ENCODE peak calls at places on chromosomes 1 and 21, in six cellular contexts. Q, P, A, H, V and F are unnamed samples. For H3K27me3, the result is how much of the 10 kb centered on the place peaks cover.

GRCh38 chr1:75673399-75673798 is 51.1 kb upstream of the ACADM start:
- DNase-seq in A (no peak), H (no peak), P (no peak), V (no peak), Q (no peak), F (no peak)

GRCh38 chr1:83015163-83015562 is 983.8 kb downstream of the TTLL7 start:
- DNase-seq in Q (no peak), H (no peak), V (no peak), A (no peak), P (no peak), F (no peak)

GRCh38 chr1:177858222-177858894 is 111.5 kb downstream of the SEC16B start:
- DNase-seq in V (peak), Q (no peak), H (no peak), A (no peak), P (no peak), F (no peak)

GRCh38 chr1:192104852-192105251 is 53.4 kb upstream of the RGS18 start:
- DNase-seq in Q (no peak), P (peak), H (no peak), V (peak), A (no peak), F (peak)

GRCh38 chr1:29218223-29218622 is 12.5 kb downstream of the MECR start:
- DNase-seq in Q (no peak), P (no peak), H (no peak), A (no peak), V (no peak), F (no peak)

GRCh38 chr1:201170533-201171062 is 16.3 kb upstream of the TMEM9 start:
- DNase-seq in V (peak), P (peak), H (peak), A (peak), Q (peak), F (peak)

GRCh38 chr1:43021547-43022474 is 63.1 kb upstream of the SLC2A1 start:
- DNase-seq in A (no peak), H (no peak), Q (no peak), P (peak), V (no peak), F (no peak)

GRCh38 chr1:156115514-156116374 is 1.2 kb downstream of the LMNA start:
- DNase-seq in P (peak), A (no peak), H (peak), V (no peak), Q (peak), F (no peak)

GRCh38 chr1:43205671-43206070 is 33.5 kb downstream of the CFAP57 start:
- DNase-seq in H (no peak), A (no peak), P (no peak), V (peak), Q (no peak), F (no peak)

GRCh38 chr21:40215941-40216340 is 348.7 kb downstream of the PCP4 start:
- DNase-seq in H (no peak), P (peak), Q (no peak), V (no peak), A (no peak), F (no peak)

GRCh38 chr1:62131093-62131725 is 63.4 kb upstream of the L1TD1 start:
- DNase-seq in P (peak), Q (no peak), V (peak), H (peak), A (peak), F (no peak)

GRCh38 chr1:219347843-219348475 is 174.3 kb downstream of the LYPLAL1 start:
- DNase-seq in Q (peak), V (no peak), H (peak), P (no peak), A (no peak), F (no peak)

GRCh38 chr1:21906173-21907078 is 30.7 kb downstream of the HSPG2 start:
- DNase-seq in V (no peak), Q (peak), A (no peak), H (no peak), P (peak), F (no peak)

GRCh38 chr1:208036177-208036808 is 125.4 kb upstream of the CD34 start:
- DNase-seq in Q (no peak), A (no peak), V (no peak), P (peak), H (no peak), F (no peak)

GRCh38 chr1:208587110-208587509 is 342.9 kb upstream of the PLXNA2 start:
- DNase-seq in V (no peak), A (no peak), H (no peak), Q (no peak), P (no peak), F (no peak)

GRCh38 chr1:228827026-228827425 is 91.7 kb downstream of the RHOU start:
- DNase-seq in P (no peak), V (no peak), A (no peak), Q (no peak), H (no peak), F (no peak)

GRCh38 chr1:109721046-109721445 is 9.0 kb downstream of the GSTM5 start:
- DNase-seq in V (no peak), H (no peak), A (no peak), Q (no peak), P (no peak), F (no peak)

GRCh38 chr1:62917805-62918204 is 133.9 kb downstream of the ATG4C start:
- DNase-seq in V (no peak), P (no peak), H (no peak), A (no peak), Q (no peak), F (no peak)

GRCh38 chr1:225918280-225918679 is 5.8 kb downstream of the PYCR2 start:
- DNase-seq in H (no peak), Q (no peak), A (no peak), V (no peak), P (no peak), F (no peak)

GRCh38 chr1:225923381-225923691 is 714 bp downstream of the PYCR2 start:
- DNase-seq in H (no peak), P (no peak), Q (no peak), V (no peak), A (no peak), F (no peak)

GRCh38 chr1:225923692-225924555 is at the start of gene PYCR2:
- DNase-seq in P (peak), A (peak), H (peak), V (peak), Q (peak), F (peak)

GRCh38 chr1:225919906-225920305 is 4.1 kb downstream of the PYCR2 start:
- DNase-seq in A (peak), Q (peak), H (peak), P (peak), V (peak), F (peak)

DNA sequence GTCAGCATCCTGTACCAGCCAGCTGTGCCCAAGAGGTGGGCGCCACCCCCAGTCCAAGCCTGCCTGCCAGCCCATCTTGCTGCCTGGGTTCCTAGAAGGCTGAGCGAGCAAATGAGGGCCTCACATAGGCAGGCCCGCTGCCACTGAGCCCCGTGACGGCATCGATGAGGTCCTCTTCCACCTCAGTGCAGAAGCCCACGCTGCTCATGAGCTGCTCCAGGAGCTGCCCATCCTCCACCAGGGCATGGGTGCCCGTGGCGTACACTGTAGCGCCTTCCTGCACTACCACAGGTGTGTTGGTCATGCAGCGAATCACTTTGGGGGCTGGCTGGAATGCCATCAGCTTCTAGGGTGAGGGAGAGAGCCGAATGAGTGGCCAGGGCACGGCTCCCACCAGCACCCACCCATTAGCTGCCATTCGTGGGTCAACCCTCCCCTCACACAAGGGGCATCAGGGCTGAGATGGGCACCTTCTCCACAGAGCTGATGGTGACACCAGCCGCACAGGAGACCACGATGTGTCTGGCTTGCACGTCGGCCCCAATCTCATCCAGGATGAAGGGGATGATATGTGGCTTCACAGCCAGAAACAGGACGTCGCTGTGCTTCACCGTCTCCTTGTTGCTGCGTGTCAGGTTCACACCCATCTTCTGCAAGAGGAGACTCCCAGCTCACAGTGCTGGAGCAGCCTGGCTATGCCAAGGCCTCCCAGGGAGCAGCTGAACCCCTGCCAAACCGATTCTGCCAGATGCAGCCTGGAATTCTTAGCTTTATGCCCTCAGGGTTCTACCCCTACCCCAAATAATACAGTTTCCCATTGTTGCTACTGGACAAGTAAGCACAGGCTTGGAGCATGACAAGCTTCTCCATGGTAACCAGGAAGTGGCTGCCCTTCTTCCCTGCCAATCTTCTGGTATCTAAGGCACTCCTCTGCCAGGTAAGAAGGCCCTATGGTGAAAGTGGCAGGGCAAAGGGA is 2.0 kb downstream of the PYCR2 start:
- DNase-seq in A (no peak), Q (no peak), H (peak), P (peak), V (no peak), F (no peak)
- H3K4me3 ChIP-seq in A (no peak), Q (no peak), H (no peak), P (no peak), V (no peak), F (no peak)

DNA sequence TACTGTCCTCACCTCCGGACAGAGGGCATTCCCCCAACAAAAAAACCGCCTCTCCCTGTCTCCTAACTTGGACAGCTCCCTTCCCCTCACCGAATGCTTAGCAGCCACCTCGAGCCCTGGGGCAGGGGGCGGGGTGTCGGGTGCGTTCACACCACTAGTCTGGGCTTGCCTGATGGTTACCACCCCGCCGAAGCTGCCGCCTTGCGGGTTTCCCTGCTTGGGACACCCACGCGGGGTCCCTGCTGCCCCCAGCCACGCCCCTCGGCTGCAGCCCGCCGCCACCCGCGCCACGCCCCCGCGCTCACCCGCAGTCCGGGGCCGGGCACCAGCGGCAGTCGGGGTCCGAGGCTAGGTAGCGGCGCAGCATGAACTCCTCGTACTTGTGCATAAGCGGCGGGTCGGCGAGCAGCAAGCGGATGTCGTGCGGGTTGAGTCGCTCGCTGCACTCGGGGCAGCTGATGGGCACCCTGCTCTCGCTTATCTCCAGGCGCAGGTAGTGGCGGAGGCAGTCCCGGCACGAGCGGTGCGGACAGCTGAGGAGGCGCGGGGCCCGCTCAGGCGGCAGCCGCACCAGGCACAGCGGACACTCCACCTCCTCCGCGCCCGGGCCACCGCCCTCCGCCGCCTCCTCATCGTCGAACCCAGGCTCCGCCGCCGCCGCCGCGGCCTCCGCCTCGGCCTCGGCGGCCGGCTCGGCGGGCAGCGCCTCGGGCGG is 706 bp downstream of the RNF19B start:
- DNase-seq in H (peak), P (peak), Q (peak), A (no peak), V (peak), F (no peak)
- TF ChIP-seq CTCF in H (no peak), P (no peak), Q (no peak), A (no peak), V (no peak), F (no peak)

DNA sequence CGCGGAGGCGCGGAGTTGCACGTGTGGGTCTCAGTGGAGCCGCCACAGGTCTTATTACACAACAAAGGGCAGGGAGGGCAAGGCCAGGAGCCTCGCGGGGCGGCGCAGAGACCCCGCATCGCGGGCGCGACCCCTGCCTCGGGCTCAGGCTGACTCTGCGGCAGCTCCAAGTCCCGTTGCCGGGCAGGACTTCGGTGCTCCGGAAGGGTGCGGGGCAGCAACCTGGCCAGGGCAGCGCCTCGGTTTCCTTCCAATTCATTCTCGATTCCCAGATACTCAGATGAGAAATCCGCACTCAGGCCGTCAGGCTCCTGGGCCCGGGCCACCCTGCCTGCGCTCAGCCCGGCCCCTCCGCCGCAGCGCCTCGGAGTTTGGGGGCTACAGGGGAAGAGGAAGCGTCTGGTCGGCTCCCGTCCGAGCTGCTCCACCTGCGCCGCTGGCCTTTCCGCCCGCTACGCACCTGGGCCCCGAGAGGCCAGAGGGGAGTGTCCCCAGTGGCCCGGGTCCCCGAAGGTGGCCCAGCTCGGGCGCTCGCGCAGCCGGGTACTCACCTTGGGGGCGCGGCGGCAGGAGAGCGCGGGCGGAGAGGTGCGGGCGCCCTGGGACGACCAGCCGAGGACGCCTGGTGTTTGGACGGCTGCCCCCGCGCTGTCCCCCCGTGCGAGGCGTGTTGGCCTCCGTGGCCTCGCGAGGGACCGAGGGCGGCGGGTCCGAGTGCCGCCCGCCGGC is 1.2 kb upstream of the PRDM16 start:
- DNase-seq in P (no peak), V (no peak), A (no peak), H (no peak), Q (peak), F (no peak)
- H3K27me3 ChIP-seq in P (under half), V (under half), A (half or more), H (under half), Q (half or more), F (half or more)

GRCh38 chr21:19343711-19344110 is 940.1 kb upstream of the TMPRSS15 start:
- DNase-seq in Q (no peak), H (no peak), P (no peak), V (no peak), A (no peak), F (no peak)

GRCh38 chr21:19340954-19341353 is 937.4 kb upstream of the TMPRSS15 start:
- DNase-seq in V (no peak), Q (no peak), A (no peak), H (no peak), P (no peak), F (no peak)

DNA sequence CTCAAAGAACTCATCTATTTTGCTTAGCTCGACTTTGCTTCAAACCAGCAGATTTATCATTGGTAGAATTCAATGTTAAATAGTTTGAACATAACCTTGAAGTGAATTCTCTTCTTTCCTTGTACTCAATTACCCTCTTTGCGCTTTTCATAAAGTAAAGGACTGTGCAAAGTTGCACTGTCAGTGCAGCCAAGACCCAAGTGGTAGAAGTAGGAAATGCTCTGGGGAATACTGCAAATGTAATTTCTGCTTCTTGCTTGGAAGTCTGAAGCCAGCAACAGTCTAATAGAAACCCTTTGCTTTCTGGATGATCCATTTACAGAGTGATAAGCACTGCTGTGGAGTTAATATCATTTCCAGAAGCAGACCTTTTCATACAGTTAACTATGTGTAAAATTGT is 936.7 kb upstream of the TMPRSS15 start:
- DNase-seq in P (no peak), A (no peak), V (no peak), H (no peak), Q (no peak), F (no peak)
- H3K4me3 ChIP-seq in P (no peak), A (no peak), V (no peak), H (no peak), Q (no peak), F (no peak)

GRCh38 chr1:5232537-5232936 is 578.1 kb downstream of the AJAP1 start:
- DNase-seq in V (no peak), A (no peak), P (no peak), Q (no peak), H (no peak), F (no peak)
- TF ChIP-seq CTCF in V (no peak), A (no peak), P (no peak), Q (no peak), H (no peak), F (no peak)

DNA sequence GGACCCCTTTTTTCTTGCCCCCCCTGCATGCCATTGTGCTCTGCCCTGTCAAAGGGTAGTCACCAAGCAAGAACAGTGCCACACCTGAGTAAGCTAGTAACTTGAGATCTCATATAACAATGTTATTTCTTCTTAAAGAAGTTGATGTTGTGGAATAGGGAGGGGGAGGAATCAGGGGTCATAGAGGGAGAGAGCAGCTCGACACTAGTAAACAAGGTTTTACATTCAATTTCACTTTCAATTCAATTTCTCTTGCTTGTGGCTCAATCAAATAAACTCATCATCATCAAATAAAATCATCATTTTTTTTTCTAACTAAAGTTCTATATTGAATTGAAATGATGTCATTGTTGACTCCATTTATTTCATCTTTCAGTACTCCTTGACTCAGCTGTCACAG is 106.4 kb downstream of the CRB1 start:
- DNase-seq in P (no peak), A (no peak), Q (no peak), H (no peak), V (no peak), F (no peak)
- H3K27me3 ChIP-seq in P (under half), A (under half), Q (under half), H (under half), V (under half), F (under half)

DNA sequence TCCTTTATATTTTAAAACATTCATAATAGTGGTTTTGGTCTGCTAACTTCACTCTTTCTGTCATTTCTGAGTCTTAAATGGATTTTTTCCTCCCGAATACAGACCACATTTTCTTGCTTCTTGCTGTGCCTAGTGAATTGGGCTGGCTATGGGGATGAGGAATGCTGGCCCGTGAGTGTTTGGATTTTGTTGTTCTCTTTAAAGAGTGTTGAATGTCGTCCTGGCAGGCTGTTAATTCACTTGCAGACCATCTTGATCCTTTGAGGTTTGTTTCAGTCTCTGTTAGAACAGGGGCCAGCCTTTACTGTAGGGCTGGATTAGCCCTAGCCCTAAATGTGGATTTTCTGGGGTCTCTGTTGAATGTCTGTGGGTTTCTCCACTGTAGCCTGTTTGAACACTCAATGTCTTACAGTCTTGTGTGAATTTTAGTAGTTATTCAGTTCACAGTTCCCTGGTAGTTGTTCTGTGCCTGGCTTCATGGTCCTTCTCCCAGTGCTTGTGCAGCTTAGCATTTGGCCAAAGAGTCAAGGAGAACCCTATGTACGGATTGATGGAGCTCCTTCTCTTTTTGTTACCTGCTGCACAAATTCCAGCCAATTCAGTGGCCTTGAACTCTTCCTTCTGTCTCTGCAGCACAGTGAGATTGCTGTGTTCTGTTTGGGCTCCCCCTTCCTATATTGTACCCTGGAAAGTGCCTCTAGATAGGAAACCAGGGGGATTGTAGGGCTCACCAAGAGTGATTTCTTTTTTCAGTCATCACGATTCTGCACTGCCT is 95.7 kb downstream of the DYRK1A start:
- DNase-seq in V (no peak), Q (no peak), P (no peak), A (no peak), H (no peak), F (no peak)
- H3K4me3 ChIP-seq in V (no peak), Q (no peak), P (no peak), A (no peak), H (no peak), F (no peak)